ENCODE peak calls at places on chromosomes 5 and 9, in six cellular contexts. L, S, Z, M, J and I are unnamed samples.

GRCh38 chr5:42784132-42784531 is 27.5 kb downstream of the CCDC152 start:
- DNase-seq in J (no peak), M (no peak), Z (no peak), S (no peak), L (no peak), I (no peak)

GRCh38 chr5:155250601-155251000 is 237.0 kb downstream of the KIF4B start:
- DNase-seq in S (no peak), L (no peak), M (no peak), J (no peak), Z (no peak), I (no peak)

GRCh38 chr9:128026255-128027165 is 40.6 kb downstream of the NAIF1 start:
- DNase-seq in J (peak; percentile 31), Z (no peak), M (peak; percentile 38), S (no peak), L (peak; percentile 31), I (peak; percentile 59)

GRCh38 chr9:132639322-132639721 is 30.5 kb downstream of the DDX31 start:
- DNase-seq in L (no peak), J (peak; percentile 77), Z (no peak), M (no peak), S (no peak), I (peak; percentile 66)

GRCh38 chr9:74760031-74760700 is 127.6 kb downstream of the TRPM6 start:
- DNase-seq in Z (no peak), S (no peak), M (no peak), L (no peak), J (no peak), I (no peak)

GRCh38 chr5:82387041-82387818 is 109.1 kb upstream of the RPS23 start:
- DNase-seq in M (no peak), Z (no peak), S (no peak), J (no peak), L (no peak), I (no peak)

GRCh38 chr5:131303537-131303936 is 39.7 kb downstream of the CDC42SE2 start:
- DNase-seq in Z (no peak), M (no peak), J (no peak), S (no peak), L (no peak), I (no peak)

GRCh38 chr9:8806150-8806549 is 1006.6 kb upstream of the DMAC1 start:
- DNase-seq in Z (no peak), L (no peak), J (no peak), S (no peak), M (no peak), I (no peak)

GRCh38 chr5:1488882-1489680 is 34.7 kb downstream of the LPCAT1 start:
- DNase-seq in M (no peak), Z (no peak), L (no peak), S (no peak), J (no peak), I (no peak)

GRCh38 chr9:71694332-71694731 is 74.0 kb downstream of the CEMIP2 start:
- DNase-seq in J (no peak), S (no peak), L (no peak), M (no peak), Z (no peak), I (no peak)

GRCh38 chr5:160360310-160360709 is 10.1 kb downstream of the C1QTNF2 start:
- DNase-seq in J (no peak), M (no peak), L (no peak), S (no peak), Z (no peak), I (no peak)

GRCh38 chr9:7153566-7153965 is 395.8 kb downstream of the KDM4C start:
- DNase-seq in Z (no peak), S (no peak), J (no peak), L (no peak), M (no peak), I (no peak)

GRCh38 chr9:4170231-4170630 is 129.6 kb downstream of the GLIS3 start:
- DNase-seq in S (no peak), J (no peak), L (no peak), M (no peak), Z (no peak), I (no peak)

GRCh38 chr5:38453506-38453905 is 102.9 kb downstream of the LIFR start:
- DNase-seq in J (no peak), M (no peak), Z (no peak), L (no peak), S (no peak), I (no peak)

GRCh38 chr5:89878140-89878570 is 531.4 kb downstream of the CETN3 start:
- DNase-seq in S (no peak), L (no peak), J (peak; percentile 30), Z (no peak), M (no peak), I (no peak)

GRCh38 chr9:971901-972511 is 4.4 kb upstream of the DMRT3 start:
- DNase-seq in J (no peak), L (no peak), S (no peak), M (no peak), Z (peak; percentile 91), I (peak; percentile 46)

GRCh38 chr9:92608221-92609141 is 61.5 kb downstream of the IPPK start:
- DNase-seq in S (no peak), Z (peak; percentile 30), M (no peak), L (no peak), J (no peak), I (no peak)

GRCh38 chr5:103465891-103466290 is 96.7 kb downstream of the NUDT12 start:
- DNase-seq in L (no peak), J (no peak), S (no peak), Z (no peak), M (no peak), I (no peak)

GRCh38 chr9:122158202-122158601 is 1.4 kb downstream of the NDUFA8 start:
- DNase-seq in J (no peak), L (no peak), M (no peak), Z (no peak), S (no peak), I (peak; percentile 26)

GRCh38 chr5:170333161-170333909 is 35.8 kb upstream of the LCP2 start:
- DNase-seq in L (peak; percentile 83), Z (peak; percentile 67), J (peak; percentile 38), M (peak; percentile 33), S (no peak), I (peak; percentile 43)
- TF ChIP-seq POLR2A in L (no peak), Z (no peak), J (no peak), M (no peak), S (no peak), I (no peak)

GRCh38 chr5:123122273-123122672 is 33.2 kb downstream of the PRDM6 start:
- DNase-seq in L (no peak), J (no peak), S (no peak), Z (no peak), M (no peak), I (no peak)

GRCh38 chr5:123129811-123130210 is 40.8 kb downstream of the PRDM6 start:
- DNase-seq in L (no peak), M (no peak), S (no peak), J (no peak), Z (no peak), I (no peak)

GRCh38 chr5:123124495-123125171 is 35.6 kb downstream of the PRDM6 start:
- DNase-seq in S (no peak), J (no peak), L (no peak), Z (no peak), M (no peak), I (no peak)

GRCh38 chr5:123125953-123126352 is 36.9 kb downstream of the PRDM6 start:
- DNase-seq in Z (no peak), S (no peak), J (no peak), M (no peak), L (no peak), I (no peak)

GRCh38 chr5:123125172-123125508 is 36.1 kb downstream of the PRDM6 start:
- DNase-seq in L (no peak), M (no peak), S (no peak), Z (no peak), J (no peak), I (no peak)
- H3K4me1 ChIP-seq in L (peaks cover 13% of the 10 kb centered on the region), M (no peaks in the 10 kb centered on the region), S (peaks cover 25% of the 10 kb centered on the region), Z (no peaks in the 10 kb centered on the region), J (no peaks in the 10 kb centered on the region), I (no peaks in the 10 kb centered on the region)

DNA sequence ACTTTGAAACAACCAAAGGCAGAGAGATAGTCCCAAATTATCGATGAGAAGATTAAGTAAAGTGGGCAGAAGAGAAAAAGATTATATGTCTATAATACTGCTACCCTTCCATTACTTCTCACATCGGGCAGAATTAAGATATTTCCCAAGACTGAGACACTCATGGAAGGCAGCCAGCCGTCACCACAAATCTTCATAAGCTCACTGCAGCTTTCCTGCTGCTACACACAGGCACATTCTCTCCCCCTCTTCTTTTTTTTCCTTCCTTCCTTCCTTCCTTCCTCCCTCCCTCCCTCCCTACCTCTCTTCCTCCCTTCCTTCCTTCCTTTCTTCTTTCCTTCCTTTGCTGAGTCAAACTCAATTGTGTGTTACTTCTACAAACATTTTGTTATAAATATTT is 58.7 kb upstream of the SPATA31C2 start:
- DNase-seq in Z (no peak), S (no peak), M (no peak), J (no peak), L (no peak), I (peak; percentile 18)
- TF ChIP-seq POLR2AphosphoS5 in Z (no peak), S (no peak), M (no peak), J (no peak), L (no peak), I (no peak)

DNA sequence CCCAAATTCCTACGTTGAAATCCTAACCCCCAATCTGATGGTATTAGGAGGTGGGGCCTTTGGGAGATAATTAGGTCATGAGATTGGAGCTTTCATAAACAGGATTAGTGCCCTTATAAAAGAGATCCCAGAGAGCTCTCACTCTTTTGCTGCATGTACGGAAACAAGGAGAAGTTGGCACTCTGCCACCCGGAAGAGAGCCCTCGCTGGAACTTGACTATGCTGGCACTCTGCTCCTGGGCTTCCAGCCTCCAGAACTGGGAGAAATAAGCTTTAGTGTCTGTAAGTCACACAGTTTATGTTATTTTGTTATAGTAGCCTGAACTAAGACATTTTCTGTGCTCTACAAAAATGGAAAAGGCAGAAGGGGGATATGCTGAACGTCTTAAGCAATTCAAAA is 17.5 kb downstream of the NFIB start:
- DNase-seq in J (no peak), Z (no peak), L (no peak), S (no peak), M (peak; percentile 87), I (no peak)
- TF ChIP-seq POLR2A in J (no peak), Z (no peak), L (no peak), S (no peak), M (no peak), I (no peak)

GRCh38 chr9:131403493-131403773 is 9.5 kb downstream of the PRRC2B start:
- DNase-seq in J (no peak), Z (no peak), M (no peak), L (no peak), S (no peak), I (no peak)
- H3K4me1 ChIP-seq in J (peaks cover 25% of the 10 kb centered on the region), Z (peaks cover 54% of the 10 kb centered on the region), M (peaks cover 88% of the 10 kb centered on the region), L (peaks cover 94% of the 10 kb centered on the region), S (peaks cover 100% of the 10 kb centered on the region), I (peaks cover 85% of the 10 kb centered on the region)